ENCODE peak calls at places on chromosomes 4 and X, in four cellular contexts. T is IMR-90, X is neuronal stem cell, L is H9. B is an unnamed sample.
A peak's percentile ranks its signal among the peaks of the same experiment; 100 is the strongest.

GRCh38 chr4:5863461-5864113 is 29.3 kb downstream of the CRMP1 start:
- DNase-seq in T (peak; percentile 96), X (no peak), L (no peak), B (peak; percentile 75)

GRCh38 chrX:30635630-30636029 is 17.6 kb upstream of the GK start:
- DNase-seq in T (peak; percentile 32), X (no peak), L (no peak), B (no peak)

GRCh38 chrX:19776753-19777152 is 110.6 kb downstream of the SH3KBP1 start:
- DNase-seq in T (no peak), X (no peak), L (no peak), B (no peak)

GRCh38 chr4:167469436-167469835 is 235.1 kb upstream of the SPOCK3 start:
- DNase-seq in T (no peak), X (no peak), L (no peak), B (no peak)

GRCh38 chr4:80367737-80368136 is 32.2 kb downstream of the CFAP299 start:
- DNase-seq in T (peak; percentile 65), X (no peak), L (no peak), B (no peak)

GRCh38 chr4:186819357-186820086 is 95.9 kb upstream of the FAT1 start:
- DNase-seq in T (no peak), X (no peak), L (no peak), B (no peak)

GRCh38 chrX:1537031-1537715 is at the start of gene P2RY8:
- DNase-seq in T (no peak), X (no peak), L (no peak), B (no peak)

GRCh38 chr4:86050516-86050915 is 309.3 kb downstream of the MAPK10 start:
- DNase-seq in T (no peak), X (no peak), L (no peak), B (no peak)

GRCh38 chrX:154751669-154752271 is 893 bp upstream of the GAB3 start:
- DNase-seq in T (no peak), X (no peak), L (no peak), B (no peak)

GRCh38 chrX:154749856-154750255 is 1.0 kb downstream of the GAB3 start:
- DNase-seq in T (no peak), X (no peak), L (no peak), B (peak; percentile 43)

GRCh38 chrX:154751121-154751668 is 318 bp upstream of the GAB3 start:
- DNase-seq in T (no peak), X (no peak), L (no peak), B (no peak)

GRCh38 chrX:154748712-154749339 is 2.1 kb downstream of the GAB3 start:
- DNase-seq in T (peak; percentile 50), X (peak; percentile 23), L (no peak), B (peak; percentile 68)

DNA sequence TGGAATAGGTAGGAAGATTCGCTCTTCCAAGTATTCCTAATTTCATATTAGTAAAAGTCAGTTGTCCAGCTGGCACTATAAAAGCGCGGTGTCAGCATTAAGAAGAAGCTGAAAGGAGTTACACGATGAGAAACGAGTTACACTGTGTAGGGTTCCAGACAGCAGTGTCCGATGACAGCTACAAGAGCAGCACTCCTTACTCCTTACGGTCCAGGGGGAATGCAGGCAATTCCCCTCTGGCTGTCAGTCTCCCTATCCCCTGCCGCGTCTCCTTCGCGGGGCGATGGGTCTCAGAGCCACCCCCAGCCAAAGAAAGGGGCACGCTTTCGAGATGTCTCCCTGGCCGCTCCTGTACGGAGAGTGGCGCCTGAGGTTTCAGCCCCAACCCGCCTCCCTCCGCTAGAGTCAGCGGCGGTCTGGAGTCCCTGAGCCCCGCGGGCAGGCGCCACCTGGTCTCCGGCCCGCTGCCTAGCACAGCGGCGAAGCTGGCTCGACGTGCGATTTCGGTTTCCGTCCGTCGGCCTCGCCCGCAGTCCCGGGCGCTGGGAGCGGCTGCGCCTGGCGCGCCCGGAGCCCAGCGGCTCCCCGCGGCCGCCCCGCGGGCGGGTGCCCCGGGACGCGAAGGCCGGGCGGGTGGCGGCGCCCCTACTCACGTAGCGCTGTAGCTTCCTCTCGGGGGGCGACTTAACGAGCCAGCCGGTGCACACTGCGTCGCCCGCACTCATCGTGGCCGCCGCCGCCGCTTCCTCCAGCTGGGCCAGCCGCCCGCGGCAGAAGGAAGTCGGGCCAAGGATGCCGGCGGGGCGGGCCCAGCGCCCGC is at the start of gene GAB3:
- DNase-seq in T (peak; percentile 31), X (no peak), L (no peak), B (peak; percentile 57)
- H3K23ac ChIP-seq in T (peak within 1 kb of the TSS; percentile 85), X (no peak within 1 kb of the TSS), L (no peak within 1 kb of the TSS), B (no peak within 1 kb of the TSS)

GRCh38 chr4:108119199-108119800 is 49.4 kb downstream of the LEF1 start:
- DNase-seq in T (no peak), X (no peak), L (no peak), B (no peak)
- H3K27ac ChIP-seq in T (no peak overlapping the region), X (no peak overlapping the region), L (no peak overlapping the region), B (no peak overlapping the region)

DNA sequence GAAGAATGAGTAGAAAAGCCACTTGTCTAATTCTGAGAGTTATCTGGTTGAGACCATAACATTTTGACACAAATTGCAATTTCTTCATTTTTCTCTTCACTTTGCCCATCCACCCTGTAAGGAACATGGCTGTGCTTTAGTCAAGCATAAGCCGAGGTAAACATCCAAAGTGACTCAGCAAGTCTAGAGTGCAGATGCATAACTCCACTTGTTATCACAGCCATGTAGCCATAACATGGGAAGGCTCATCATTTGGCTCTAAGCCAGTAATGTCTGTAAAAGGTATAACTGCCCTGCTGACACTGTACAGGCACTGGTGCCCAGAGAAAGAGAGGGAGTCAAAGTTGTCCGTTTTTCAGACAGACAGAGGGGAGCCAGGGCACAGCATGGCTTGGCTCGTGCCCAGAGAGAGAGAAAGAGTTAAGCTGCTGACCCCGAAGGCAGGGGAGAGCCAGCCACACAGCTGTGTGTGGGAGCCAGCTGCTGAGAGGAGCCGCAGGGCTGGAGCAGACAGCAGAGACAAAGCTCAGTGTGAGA is 76.9 kb upstream of the EXOC1L start:
- DNase-seq in T (peak; percentile 59), X (peak; percentile 8), L (no peak), B (peak; percentile 85)
- H3K4me2 ChIP-seq in T (peak overlapping the region; percentile 29), X (no peak overlapping the region), L (no peak overlapping the region), B (no peak overlapping the region)

DNA sequence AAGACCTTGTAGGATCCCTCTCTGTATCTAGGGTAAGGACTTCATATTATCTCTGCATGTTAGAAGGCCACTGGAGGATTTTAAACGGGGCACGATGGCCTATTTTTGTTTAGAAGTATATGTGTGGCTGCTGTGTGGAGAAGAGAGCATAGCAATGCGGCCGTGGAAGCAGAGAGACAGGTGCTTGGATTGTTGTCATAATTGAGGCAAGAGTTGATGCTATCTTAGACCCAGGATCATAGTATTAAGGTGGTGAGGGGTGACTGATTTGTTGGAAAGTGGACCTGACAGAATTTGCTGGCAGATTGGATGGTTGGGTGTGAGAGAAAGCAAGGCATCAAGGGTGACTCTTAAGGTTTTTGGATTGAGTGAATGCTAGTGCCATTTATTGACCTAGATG is 63.4 kb downstream of the CCKAR start:
- DNase-seq in T (no peak), X (no peak), L (no peak), B (no peak)
- H3K23ac ChIP-seq in T (no peak overlapping the region), X (no peak overlapping the region), L (no peak overlapping the region), B (no peak overlapping the region)

GRCh38 chrX:56569378-56570061 is 6.1 kb downstream of the UBQLN2 start:
- DNase-seq in T (peak; percentile 3), X (no peak), L (no peak), B (no peak)
- H3K27ac ChIP-seq in T (no peak overlapping the region), X (no peak overlapping the region), L (no peak overlapping the region), B (no peak overlapping the region)

DNA sequence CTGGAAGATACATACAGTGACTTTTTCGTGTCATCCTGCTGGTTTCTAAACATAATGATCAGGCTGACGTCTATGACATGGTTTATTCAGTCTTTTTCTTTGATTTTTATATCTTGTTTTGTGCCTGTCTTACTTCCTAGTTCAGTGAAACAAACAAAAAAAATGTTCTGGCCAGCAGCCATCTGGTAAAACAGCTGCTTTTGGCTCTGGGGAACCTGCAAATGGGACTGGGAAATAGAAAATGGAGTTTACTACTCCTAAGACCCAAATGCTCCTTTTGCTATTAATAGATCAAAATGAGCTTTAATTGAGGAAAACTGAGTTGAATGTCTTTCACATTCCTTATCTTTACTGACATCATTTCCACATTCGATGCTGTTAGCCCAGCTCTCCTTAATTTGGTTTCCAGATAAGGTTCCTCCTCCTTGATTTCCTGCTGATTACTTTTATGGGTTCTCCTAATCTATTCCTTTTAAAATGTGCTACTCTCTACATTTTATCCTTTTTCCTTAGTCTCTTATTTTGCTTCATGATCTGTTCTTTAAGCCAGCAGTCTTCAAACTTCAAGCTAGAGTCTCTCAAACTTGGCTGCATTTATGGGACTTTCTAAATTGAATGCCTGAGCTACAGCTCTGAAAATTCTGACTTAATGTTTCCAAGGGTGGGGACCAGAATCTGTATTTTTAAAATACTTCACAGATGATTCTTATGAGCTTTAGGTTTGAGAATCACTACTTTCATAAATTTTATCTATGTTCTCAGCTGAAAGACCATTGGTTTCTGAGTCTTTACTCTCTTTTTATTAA is 499.5 kb downstream of the ANKRD50 start:
- DNase-seq in T (peak; percentile 34), X (no peak), L (no peak), B (peak; percentile 40)
- H3K4me2 ChIP-seq in T (no peak overlapping the region), X (no peak overlapping the region), L (no peak overlapping the region), B (no peak overlapping the region)

B was measured in mesenchymal stem cell.